ENCODE peak calls at places on chromosomes 16 and 17, in seven cellular contexts. M is substantia nigra, Y is Panc1, J is OCI-LY7, U is EH, F is left cardiac atrium, V is T-helper 9 cell. Q is an unnamed sample.

GRCh38 chr16:78606572-78606971 is 507.1 kb downstream of the WWOX start:
- DNase-seq in M (no peak), Y (no peak), J (no peak), U (no peak), F (no peak), V (no peak), Q (no peak)

GRCh38 chr16:49559242-49559641 is 185.6 kb downstream of the C16orf78 start:
- DNase-seq in M (no peak), Y (no peak), J (no peak), U (no peak), F (no peak), V (no peak), Q (no peak)

GRCh38 chr17:65177901-65178300 is 40.7 kb downstream of the RGS9 start:
- DNase-seq in M (no peak), Y (no peak), J (peak; percentile 21), U (peak; percentile 79), F (no peak), V (no peak), Q (peak; percentile 87)

GRCh38 chr17:8212312-8213180 is 2.2 kb upstream of the AURKB start:
- DNase-seq in M (no peak), Y (no peak), J (no peak), U (peak; percentile 44), F (no peak), V (no peak), Q (no peak)

GRCh38 chr17:74853669-74854068 is 6.0 kb downstream of the GRIN2C start:
- DNase-seq in M (no peak), Y (no peak), J (no peak), U (no peak), F (no peak), V (no peak), Q (no peak)

GRCh38 chr17:3534881-3535252 is 22.7 kb downstream of the TRPV3 start:
- DNase-seq in M (peak; percentile 49), Y (no peak), J (no peak), U (peak; percentile 66), F (no peak), V (no peak), Q (peak; percentile 87)

GRCh38 chr17:67203818-67204217 is 41.2 kb downstream of the HELZ start:
- DNase-seq in M (no peak), Y (no peak), J (no peak), U (no peak), F (no peak), V (no peak), Q (no peak)

GRCh38 chr17:63697341-63698286 is 2.3 kb downstream of the LIMD2 start:
- DNase-seq in M (no peak), Y (no peak), J (peak; percentile 91), U (peak; percentile 43), F (peak; percentile 60), V (peak; percentile 76), Q (peak; percentile 96)

GRCh38 chr17:42773290-42774035 is at the start of gene VPS25:
- DNase-seq in M (peak; percentile 82), Y (peak; percentile 36), J (peak; percentile 88), U (peak; percentile 88), F (peak; percentile 79), V (peak; percentile 54), Q (peak; percentile 98)

GRCh38 chr17:17693253-17693954 is 12.1 kb downstream of the RAI1 start:
- DNase-seq in M (peak; percentile 74), Y (no peak), J (no peak), U (peak; percentile 42), F (peak; percentile 79), V (no peak), Q (peak; percentile 71)

GRCh38 chr17:7445011-7445927 is at the start of gene CHRNB1:
- DNase-seq in M (peak; percentile 74), Y (no peak), J (no peak), U (peak; percentile 52), F (peak; percentile 89), V (peak; percentile 25), Q (peak; percentile 96)

GRCh38 chr16:69844441-69844840 is 82.3 kb downstream of the WWP2 start:
- DNase-seq in M (no peak), Y (no peak), J (no peak), U (no peak), F (no peak), V (no peak), Q (no peak)

GRCh38 chr17:35788504-35788998 is 6.9 kb downstream of the MMP28 start:
- DNase-seq in M (no peak), Y (no peak), J (no peak), U (peak; percentile 93), F (no peak), V (no peak), Q (peak; percentile 97)

GRCh38 chr16:82329504-82330192 is 159.6 kb upstream of the MPHOSPH6 start:
- DNase-seq in M (peak; percentile 36), Y (no peak), J (no peak), U (no peak), F (no peak), V (no peak), Q (no peak)

GRCh38 chr16:14146445-14146844 is 75.3 kb downstream of the MRTFB start:
- DNase-seq in M (no peak), Y (no peak), J (no peak), U (no peak), F (no peak), V (no peak), Q (no peak)

GRCh38 chr16:1488054-1488601 is 616 bp downstream of the PTX4 start:
- DNase-seq in M (no peak), Y (no peak), J (no peak), U (no peak), F (no peak), V (no peak), Q (no peak)

GRCh38 chr17:57106107-57106835 is 21.2 kb downstream of the AKAP1 start:
- DNase-seq in M (no peak), Y (no peak), J (no peak), U (peak; percentile 9), F (no peak), V (no peak), Q (peak; percentile 73)

GRCh38 chr16:19809121-19809635 is 75.5 kb downstream of the GPRC5B start:
- DNase-seq in M (no peak), Y (no peak), J (no peak), U (peak; percentile 6), F (no peak), V (no peak), Q (no peak)

Q was measured in osteoblast.